ENCODE peak calls at places on chromosomes 1 and 21, in five cellular contexts. One of them, this sample, is unnamed.

GRCh38 chr1:208475951-208476824 is 232.0 kb upstream of the PLXNA2 start:
- DNase-seq in Peyer's patch: no peak
- DNase-seq in IMR-90: no peak
- DNase-seq in heart left ventricle: no peak
- DNase-seq in tibial nerve: no peak
- DNase-seq in this sample: no peak

GRCh38 chr21:42009831-42010506 is at the start of gene ZBTB21:
- DNase-seq in Peyer's patch: peak; percentile 96
- DNase-seq in IMR-90: peak; percentile 97
- DNase-seq in heart left ventricle: peak; percentile 99
- DNase-seq in tibial nerve: peak; percentile 96
- DNase-seq in this sample: peak; percentile 74

GRCh38 chr1:204507317-204508105 is 8.7 kb upstream of the MDM4 start:
- DNase-seq in Peyer's patch: no peak
- DNase-seq in IMR-90: peak; percentile 22
- DNase-seq in heart left ventricle: no peak
- DNase-seq in tibial nerve: no peak
- DNase-seq in this sample: no peak

GRCh38 chr1:161399257-161399998 is 31.8 kb upstream of the CFAP126 start:
- DNase-seq in Peyer's patch: peak; percentile 90
- DNase-seq in IMR-90: peak; percentile 91
- DNase-seq in heart left ventricle: peak; percentile 91
- DNase-seq in tibial nerve: peak; percentile 97
- DNase-seq in this sample: peak; percentile 61

GRCh38 chr1:65431111-65431705 is 10.7 kb downstream of the LEPR start:
- DNase-seq in Peyer's patch: no peak
- DNase-seq in IMR-90: peak; percentile 55
- DNase-seq in heart left ventricle: no peak
- DNase-seq in tibial nerve: peak; percentile 21
- DNase-seq in this sample: no peak

GRCh38 chr1:198933506-198933905 is 294.7 kb downstream of the PTPRC start:
- DNase-seq in Peyer's patch: no peak
- DNase-seq in IMR-90: no peak
- DNase-seq in heart left ventricle: no peak
- DNase-seq in tibial nerve: no peak
- DNase-seq in this sample: no peak

GRCh38 chr1:77661696-77662095 is 20.8 kb downstream of the ZZZ3 start:
- DNase-seq in Peyer's patch: no peak
- DNase-seq in IMR-90: no peak
- DNase-seq in heart left ventricle: no peak
- DNase-seq in tibial nerve: no peak
- DNase-seq in this sample: no peak

GRCh38 chr1:197725044-197725443 is 50.2 kb downstream of the DENND1B start:
- DNase-seq in Peyer's patch: no peak
- DNase-seq in IMR-90: peak; percentile 31
- DNase-seq in heart left ventricle: no peak
- DNase-seq in tibial nerve: no peak
- DNase-seq in this sample: no peak

GRCh38 chr21:41170442-41170841 is 2.5 kb downstream of the BACE2 start:
- DNase-seq in Peyer's patch: no peak
- DNase-seq in IMR-90: peak; percentile 34
- DNase-seq in heart left ventricle: peak; percentile 39
- DNase-seq in tibial nerve: peak; percentile 18
- DNase-seq in this sample: no peak

GRCh38 chr1:24092979-24093378 is 19.0 kb downstream of the MYOM3 start:
- DNase-seq in Peyer's patch: no peak
- DNase-seq in IMR-90: no peak
- DNase-seq in heart left ventricle: no peak
- DNase-seq in tibial nerve: no peak
- DNase-seq in this sample: no peak

GRCh38 chr1:70486676-70487470 is 75.8 kb downstream of the CTH start:
- DNase-seq in Peyer's patch: no peak
- DNase-seq in IMR-90: peak; percentile 92
- DNase-seq in heart left ventricle: peak; percentile 39
- DNase-seq in tibial nerve: peak; percentile 19
- DNase-seq in this sample: no peak

GRCh38 chr1:15409400-15410222 is at the start of gene EFHD2:
- DNase-seq in Peyer's patch: peak; percentile 88
- DNase-seq in IMR-90: peak; percentile 71
- DNase-seq in heart left ventricle: peak; percentile 87
- DNase-seq in tibial nerve: peak; percentile 75
- DNase-seq in this sample: no peak

GRCh38 chr1:240935921-240936320 is 324.0 kb upstream of the GREM2 start:
- DNase-seq in Peyer's patch: no peak
- DNase-seq in IMR-90: no peak
- DNase-seq in heart left ventricle: no peak
- DNase-seq in tibial nerve: no peak
- DNase-seq in this sample: no peak

GRCh38 chr1:245277276-245277675 is 122.5 kb downstream of the KIF26B start:
- DNase-seq in Peyer's patch: no peak
- DNase-seq in IMR-90: no peak
- DNase-seq in heart left ventricle: no peak
- DNase-seq in tibial nerve: no peak
- DNase-seq in this sample: no peak

GRCh38 chr1:28259935-28260802 is 851 bp downstream of the SESN2 start:
- DNase-seq in Peyer's patch: peak; percentile 24
- DNase-seq in IMR-90: peak; percentile 88
- DNase-seq in heart left ventricle: peak; percentile 82
- DNase-seq in tibial nerve: peak; percentile 53
- DNase-seq in this sample: no peak

GRCh38 chr1:238409191-238409846 is 518.6 kb upstream of the ZP4 start:
- DNase-seq in Peyer's patch: no peak
- DNase-seq in IMR-90: peak; percentile 93
- DNase-seq in heart left ventricle: no peak
- DNase-seq in tibial nerve: peak; percentile 8
- DNase-seq in this sample: no peak

GRCh38 chr1:15296602-15297321 is 49.7 kb downstream of the FHAD1 start:
- DNase-seq in Peyer's patch: no peak
- DNase-seq in IMR-90: peak; percentile 17
- DNase-seq in heart left ventricle: no peak
- DNase-seq in tibial nerve: no peak
- DNase-seq in this sample: no peak

GRCh38 chr1:19074902-19075721 is 118.6 kb upstream of the IFFO2 start:
- DNase-seq in Peyer's patch: no peak
- DNase-seq in IMR-90: no peak
- DNase-seq in heart left ventricle: no peak
- DNase-seq in tibial nerve: no peak
- DNase-seq in this sample: no peak

GRCh38 chr1:99705385-99705784 is 59.5 kb downstream of the PALMD start:
- DNase-seq in Peyer's patch: no peak
- DNase-seq in IMR-90: no peak
- DNase-seq in heart left ventricle: no peak
- DNase-seq in tibial nerve: no peak
- DNase-seq in this sample: no peak

GRCh38 chr1:204829133-204829532 is 41.5 kb upstream of the NFASC start:
- DNase-seq in Peyer's patch: no peak
- DNase-seq in IMR-90: no peak
- DNase-seq in heart left ventricle: no peak
- DNase-seq in tibial nerve: no peak
- DNase-seq in this sample: no peak

GRCh38 chr1:29471487-29472313 is 235.4 kb downstream of the PTPRU start:
- DNase-seq in Peyer's patch: no peak
- DNase-seq in IMR-90: no peak
- DNase-seq in heart left ventricle: no peak
- DNase-seq in tibial nerve: no peak
- DNase-seq in this sample: no peak

GRCh38 chr1:241825581-241825980 is 22.4 kb upstream of the EXO1 start:
- DNase-seq in Peyer's patch: no peak
- DNase-seq in IMR-90: peak; percentile 52
- DNase-seq in heart left ventricle: no peak
- DNase-seq in tibial nerve: no peak
- DNase-seq in this sample: no peak

GRCh38 chr1:151763990-151764389 is 694 bp upstream of the MRPL9 start:
- DNase-seq in Peyer's patch: no peak
- DNase-seq in IMR-90: no peak
- DNase-seq in heart left ventricle: no peak
- DNase-seq in tibial nerve: no peak
- DNase-seq in this sample: no peak

GRCh38 chr1:24147194-24147593 is 4.3 kb upstream of the IL22RA1 start:
- DNase-seq in Peyer's patch: no peak
- DNase-seq in IMR-90: no peak
- DNase-seq in heart left ventricle: no peak
- DNase-seq in tibial nerve: no peak
- DNase-seq in this sample: no peak

GRCh38 chr1:197619008-197619640 is 156.2 kb downstream of the DENND1B start:
- DNase-seq in Peyer's patch: no peak
- DNase-seq in IMR-90: peak; percentile 48
- DNase-seq in heart left ventricle: no peak
- DNase-seq in tibial nerve: no peak
- DNase-seq in this sample: no peak

GRCh38 chr1:55007626-55008025 is 8.9 kb downstream of the BSND start:
- DNase-seq in Peyer's patch: no peak
- DNase-seq in IMR-90: peak; percentile 63
- DNase-seq in heart left ventricle: no peak
- DNase-seq in tibial nerve: no peak
- DNase-seq in this sample: no peak

GRCh38 chr1:24216254-24216653 is 29.2 kb upstream of the IFNLR1 start:
- DNase-seq in Peyer's patch: no peak
- DNase-seq in IMR-90: no peak
- DNase-seq in heart left ventricle: no peak
- DNase-seq in tibial nerve: no peak
- DNase-seq in this sample: no peak

GRCh38 chr1:224932607-224933249 is 3.3 kb downstream of the DNAH14 start:
- DNase-seq in Peyer's patch: no peak
- DNase-seq in IMR-90: no peak
- DNase-seq in heart left ventricle: no peak
- DNase-seq in tibial nerve: no peak
- DNase-seq in this sample: no peak

GRCh38 chr1:224931605-224932004 is 2.1 kb downstream of the DNAH14 start:
- DNase-seq in Peyer's patch: no peak
- DNase-seq in IMR-90: no peak
- DNase-seq in heart left ventricle: no peak
- DNase-seq in tibial nerve: no peak
- DNase-seq in this sample: no peak

GRCh38 chr1:224933584-224933983 is 4.1 kb downstream of the DNAH14 start:
- DNase-seq in Peyer's patch: no peak
- DNase-seq in IMR-90: no peak
- DNase-seq in heart left ventricle: no peak
- DNase-seq in tibial nerve: no peak
- DNase-seq in this sample: no peak

GRCh38 chr1:224928906-224929305 is 569 bp upstream of the DNAH14 start:
- DNase-seq in Peyer's patch: no peak
- DNase-seq in IMR-90: no peak
- DNase-seq in heart left ventricle: no peak
- DNase-seq in tibial nerve: no peak
- DNase-seq in this sample: no peak

GRCh38 chr1:224929335-224930237 is at the start of gene DNAH14:
- DNase-seq in Peyer's patch: no peak
- DNase-seq in IMR-90: peak; percentile 60
- DNase-seq in heart left ventricle: peak; percentile 66
- DNase-seq in tibial nerve: no peak
- DNase-seq in this sample: no peak
- TF ChIP-seq POLR2A in Peyer's patch: no peak
- TF ChIP-seq POLR2A in IMR-90: peak; percentile 28
- TF ChIP-seq POLR2A in heart left ventricle: no peak
- TF ChIP-seq POLR2A in tibial nerve: no peak
- TF ChIP-seq POLR2A in this sample: peak; percentile 35

GRCh38 chr1:9246215-9246614 is 11.6 kb downstream of the H6PD start:
- DNase-seq in Peyer's patch: no peak
- DNase-seq in IMR-90: no peak
- DNase-seq in heart left ventricle: no peak
- DNase-seq in tibial nerve: no peak
- DNase-seq in this sample: no peak

GRCh38 chr1:9245230-9245619 is 10.7 kb downstream of the H6PD start:
- DNase-seq in Peyer's patch: no peak
- DNase-seq in IMR-90: no peak
- DNase-seq in heart left ventricle: no peak
- DNase-seq in tibial nerve: no peak
- DNase-seq in this sample: no peak

GRCh38 chr1:9245661-9246060 is 11.1 kb downstream of the H6PD start:
- DNase-seq in Peyer's patch: no peak
- DNase-seq in IMR-90: no peak
- DNase-seq in heart left ventricle: no peak
- DNase-seq in tibial nerve: no peak
- DNase-seq in this sample: no peak

GRCh38 chr1:9242338-9242969 is 7.9 kb downstream of the H6PD start:
- DNase-seq in Peyer's patch: no peak
- DNase-seq in IMR-90: no peak
- DNase-seq in heart left ventricle: peak; percentile 90
- DNase-seq in tibial nerve: peak; percentile 57
- DNase-seq in this sample: no peak

GRCh38 chr1:9244501-9245229 is 10.1 kb downstream of the H6PD start:
- DNase-seq in Peyer's patch: no peak
- DNase-seq in IMR-90: no peak
- DNase-seq in heart left ventricle: no peak
- DNase-seq in tibial nerve: no peak
- DNase-seq in this sample: no peak
- H3K27ac ChIP-seq in Peyer's patch: peak overlapping the region; percentile 0
- H3K27ac ChIP-seq in IMR-90: no peak overlapping the region
- H3K27ac ChIP-seq in heart left ventricle: peak overlapping the region; percentile 97
- H3K27ac ChIP-seq in tibial nerve: peak overlapping the region; percentile 17
- H3K27ac ChIP-seq in this sample: peak overlapping the region; percentile 93

DNA sequence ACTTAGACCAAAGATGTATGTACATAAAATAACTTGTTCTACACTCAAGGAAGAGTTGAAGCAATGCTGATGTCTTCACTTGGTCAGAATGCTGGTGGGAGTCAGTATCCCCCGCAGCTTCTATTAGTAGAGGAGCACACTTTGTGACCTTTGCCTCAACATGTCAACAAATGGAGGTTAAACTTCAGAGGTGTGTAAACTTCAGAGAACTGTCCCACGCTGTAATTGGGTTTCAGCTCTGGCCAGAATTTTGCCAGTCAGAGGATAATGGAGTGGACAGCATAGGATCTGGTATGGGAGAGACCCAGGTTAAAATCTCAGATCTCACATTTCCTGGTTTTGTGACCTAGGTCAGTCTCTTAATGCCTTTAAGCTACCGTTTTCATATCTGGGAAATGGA is 107.6 kb upstream of the ZNF644 start:
- DNase-seq in Peyer's patch: no peak
- DNase-seq in IMR-90: no peak
- DNase-seq in heart left ventricle: no peak
- DNase-seq in tibial nerve: no peak
- DNase-seq in this sample: no peak
- TF ChIP-seq POLR2A in Peyer's patch: no peak
- TF ChIP-seq POLR2A in IMR-90: no peak
- TF ChIP-seq POLR2A in heart left ventricle: no peak
- TF ChIP-seq POLR2A in tibial nerve: no peak
- TF ChIP-seq POLR2A in this sample: no peak

DNA sequence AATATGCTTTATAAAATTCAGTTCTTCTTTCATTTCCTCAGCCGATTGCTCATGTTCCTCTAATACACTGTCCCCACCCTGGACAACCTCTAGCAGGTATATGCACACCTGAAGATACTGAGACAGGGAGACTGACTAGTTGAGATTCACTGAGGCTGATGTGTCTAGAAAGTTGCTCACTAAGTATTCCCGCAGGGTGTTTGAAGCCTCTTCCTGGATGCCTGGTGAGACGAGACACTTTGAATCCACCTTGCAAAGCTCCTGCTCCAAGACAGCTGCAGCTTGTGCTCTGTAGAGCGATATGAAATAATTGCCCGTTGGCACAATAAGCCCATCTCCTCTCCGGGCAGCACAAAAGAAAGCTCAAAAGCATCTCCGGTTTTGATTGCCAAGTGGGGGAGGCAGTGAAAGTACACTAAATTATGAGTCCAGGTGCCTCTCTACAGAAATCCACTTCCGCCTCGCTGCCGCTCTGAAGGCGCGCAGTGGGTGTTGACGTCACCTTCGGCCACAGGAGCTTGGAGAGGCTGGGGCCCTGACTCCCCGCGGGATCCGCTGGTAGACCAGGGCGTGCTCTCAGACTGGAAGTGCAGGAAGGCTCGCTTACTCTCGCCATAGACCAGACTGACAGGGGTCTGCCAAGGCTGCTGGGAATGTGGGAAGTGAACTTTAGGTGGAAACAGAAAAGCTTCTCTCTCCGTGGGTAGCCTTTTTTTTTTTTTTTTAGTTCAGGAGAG is 46.3 kb downstream of the GPA33 start:
- DNase-seq in Peyer's patch: peak; percentile 81
- DNase-seq in IMR-90: peak; percentile 4
- DNase-seq in heart left ventricle: peak; percentile 70
- DNase-seq in tibial nerve: no peak
- DNase-seq in this sample: no peak
- H3K27ac ChIP-seq in Peyer's patch: no peak overlapping the region
- H3K27ac ChIP-seq in IMR-90: no peak overlapping the region
- H3K27ac ChIP-seq in heart left ventricle: no peak overlapping the region
- H3K27ac ChIP-seq in tibial nerve: no peak overlapping the region
- H3K27ac ChIP-seq in this sample: no peak overlapping the region

This sample was measured in esophagus squamous epithelium.